ENCODE peak calls at places on chromosomes 5 and 9, in four cellular contexts. One of them, this sample, is unnamed.

GRCh38 chr5:153050496-153051179 is 439.8 kb upstream of the GRIA1 start:
- DNase-seq in HepG2: no peak
- DNase-seq in K562: no peak
- DNase-seq in GM12878: no peak
- DNase-seq in this sample: no peak

GRCh38 chr9:107973451-107973850 is 483.9 kb upstream of the KLF4 start:
- DNase-seq in GM12878: no peak
- DNase-seq in HepG2: no peak
- DNase-seq in K562: no peak
- DNase-seq in this sample: no peak

GRCh38 chr9:90801507-90802289 is at the start of gene SYK:
- DNase-seq in K562: peak
- DNase-seq in GM12878: no peak
- DNase-seq in HepG2: no peak
- DNase-seq in this sample: no peak

GRCh38 chr5:179378441-179379271 is 33.4 kb upstream of the ADAMTS2 start:
- DNase-seq in GM12878: no peak
- DNase-seq in HepG2: no peak
- DNase-seq in K562: no peak
- DNase-seq in this sample: no peak

GRCh38 chr9:76667521-76667957 is 96.7 kb upstream of the PCA3 start:
- DNase-seq in K562: peak
- DNase-seq in GM12878: no peak
- DNase-seq in HepG2: no peak
- DNase-seq in this sample: no peak

GRCh38 chr5:116953251-116953934 is 378.8 kb upstream of the SEMA6A start:
- DNase-seq in K562: no peak
- DNase-seq in GM12878: no peak
- DNase-seq in HepG2: no peak
- DNase-seq in this sample: no peak

GRCh38 chr9:33651125-33651524 is 127.1 kb downstream of the ANKRD18B start:
- DNase-seq in HepG2: no peak
- DNase-seq in GM12878: no peak
- DNase-seq in K562: no peak
- DNase-seq in this sample: peak

GRCh38 chr5:37983463-37983862 is 143.6 kb upstream of the GDNF start:
- DNase-seq in GM12878: no peak
- DNase-seq in K562: no peak
- DNase-seq in HepG2: no peak
- DNase-seq in this sample: no peak

GRCh38 chr9:109826554-109826953 is 46.6 kb downstream of the PALM2AKAP2 start:
- DNase-seq in K562: no peak
- DNase-seq in HepG2: no peak
- DNase-seq in GM12878: no peak
- DNase-seq in this sample: no peak

GRCh38 chr5:13316191-13316590 is 628.3 kb downstream of the DNAH5 start:
- DNase-seq in GM12878: no peak
- DNase-seq in HepG2: no peak
- DNase-seq in K562: no peak
- DNase-seq in this sample: no peak

GRCh38 chr5:43981556-43981955 is 378.6 kb downstream of the NNT start:
- DNase-seq in K562: no peak
- DNase-seq in HepG2: no peak
- DNase-seq in GM12878: no peak
- DNase-seq in this sample: no peak

GRCh38 chr9:98917691-98918487 is 25.8 kb upstream of the COL15A1 start:
- DNase-seq in K562: peak
- DNase-seq in HepG2: no peak
- DNase-seq in GM12878: no peak
- DNase-seq in this sample: no peak

GRCh38 chr5:124148574-124148973 is 597.9 kb downstream of the ZNF608 start:
- DNase-seq in K562: no peak
- DNase-seq in GM12878: no peak
- DNase-seq in HepG2: no peak
- DNase-seq in this sample: no peak

GRCh38 chr9:126106404-126106803 is 220.2 kb upstream of the MVB12B start:
- DNase-seq in HepG2: no peak
- DNase-seq in GM12878: no peak
- DNase-seq in K562: no peak
- DNase-seq in this sample: no peak

GRCh38 chr9:109319631-109320233 is 1.1 kb downstream of the EPB41L4B start:
- DNase-seq in HepG2: no peak
- DNase-seq in GM12878: no peak
- DNase-seq in K562: no peak
- DNase-seq in this sample: no peak

GRCh38 chr5:180633283-180634177 is 15.9 kb downstream of the FLT4 start:
- DNase-seq in K562: no peak
- DNase-seq in HepG2: no peak
- DNase-seq in GM12878: no peak
- DNase-seq in this sample: no peak

GRCh38 chr9:12718482-12719026 is 25.4 kb downstream of the TYRP1 start:
- DNase-seq in K562: no peak
- DNase-seq in GM12878: no peak
- DNase-seq in HepG2: no peak
- DNase-seq in this sample: no peak

GRCh38 chr5:33890633-33891032 is 1.2 kb downstream of the ADAMTS12 start:
- DNase-seq in K562: no peak
- DNase-seq in GM12878: no peak
- DNase-seq in HepG2: no peak
- DNase-seq in this sample: peak
- TF ChIP-seq ESRRA in K562: no peak
- TF ChIP-seq ESRRA in GM12878: no peak
- TF ChIP-seq ESRRA in HepG2: no peak
- TF ChIP-seq ESRRA in this sample: no peak

GRCh38 chr5:84565866-84566265 is 181.2 kb upstream of the EDIL3 start:
- DNase-seq in K562: no peak
- DNase-seq in GM12878: no peak
- DNase-seq in HepG2: no peak
- DNase-seq in this sample: no peak
- TF ChIP-seq CHD4 in K562: no peak
- TF ChIP-seq CHD4 in GM12878: no peak
- TF ChIP-seq CHD4 in HepG2: no peak
- TF ChIP-seq CHD4 in this sample: no peak

GRCh38 chr5:351911-352225 is 30.4 kb downstream of the AHRR start:
- DNase-seq in K562: no peak
- DNase-seq in GM12878: no peak
- DNase-seq in HepG2: no peak
- DNase-seq in this sample: no peak

GRCh38 chr5:347712-348284 is 26.3 kb downstream of the AHRR start:
- DNase-seq in HepG2: no peak
- DNase-seq in K562: no peak
- DNase-seq in GM12878: no peak
- DNase-seq in this sample: no peak

GRCh38 chr5:348726-349125 is 27.2 kb downstream of the AHRR start:
- DNase-seq in K562: no peak
- DNase-seq in GM12878: no peak
- DNase-seq in HepG2: no peak
- DNase-seq in this sample: no peak

GRCh38 chr5:351084-351910 is 29.8 kb downstream of the AHRR start:
- DNase-seq in HepG2: no peak
- DNase-seq in GM12878: no peak
- DNase-seq in K562: no peak
- DNase-seq in this sample: no peak

DNA sequence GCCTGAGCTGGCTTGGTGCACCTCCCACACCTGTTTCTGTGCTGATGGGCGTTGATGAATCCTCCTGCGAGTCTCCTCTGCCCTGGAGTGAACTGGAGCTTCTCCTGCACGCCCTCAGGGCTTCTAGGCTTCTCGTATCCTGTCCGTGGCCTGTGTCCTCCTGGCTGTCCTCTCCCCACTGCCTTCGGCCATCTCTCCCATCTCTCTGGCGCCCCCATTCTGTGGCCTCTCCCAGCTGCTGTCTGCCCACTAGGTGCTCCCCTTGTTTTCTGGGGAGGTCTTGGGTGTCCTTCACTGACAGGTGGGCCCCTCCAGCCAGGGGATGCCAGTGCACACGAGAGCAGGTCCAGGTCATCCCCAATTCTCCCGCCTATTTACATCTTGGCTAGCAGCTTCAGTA is 28.8 kb downstream of the AHRR start:
- DNase-seq in HepG2: peak
- DNase-seq in GM12878: no peak
- DNase-seq in K562: peak
- DNase-seq in this sample: peak
- TF ChIP-seq ESRRA in HepG2: no peak
- TF ChIP-seq ESRRA in GM12878: no peak
- TF ChIP-seq ESRRA in K562: no peak
- TF ChIP-seq ESRRA in this sample: no peak

GRCh38 chr9:92659601-92660000 is 10.3 kb downstream of the IPPK start:
- DNase-seq in GM12878: no peak
- DNase-seq in HepG2: no peak
- DNase-seq in K562: no peak
- DNase-seq in this sample: no peak

GRCh38 chr9:92656537-92656925 is 13.4 kb downstream of the IPPK start:
- DNase-seq in GM12878: no peak
- DNase-seq in K562: no peak
- DNase-seq in HepG2: no peak
- DNase-seq in this sample: no peak

GRCh38 chr9:92658611-92659010 is 11.3 kb downstream of the IPPK start:
- DNase-seq in HepG2: no peak
- DNase-seq in GM12878: no peak
- DNase-seq in K562: no peak
- DNase-seq in this sample: no peak

GRCh38 chr9:92657296-92658094 is 12.4 kb downstream of the IPPK start:
- DNase-seq in HepG2: no peak
- DNase-seq in K562: no peak
- DNase-seq in GM12878: no peak
- DNase-seq in this sample: no peak

DNA sequence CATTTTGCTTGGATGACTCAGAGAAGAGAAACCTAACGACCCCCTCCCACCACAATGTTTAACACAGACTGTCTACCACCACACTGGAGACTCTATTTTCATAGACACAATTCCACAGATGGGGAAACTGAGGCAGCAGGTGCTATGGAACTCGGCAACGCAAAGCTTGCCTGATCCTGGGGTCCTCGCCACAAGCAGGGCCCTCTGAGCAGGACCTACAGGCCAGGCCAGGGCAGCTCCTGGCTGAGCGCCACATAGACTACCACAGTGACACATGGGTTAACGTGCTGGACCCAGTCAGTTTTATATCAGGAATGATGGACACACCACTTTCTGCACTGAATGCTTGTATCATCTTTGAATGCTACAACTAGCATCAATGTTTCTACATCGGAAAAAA is 11.8 kb downstream of the IPPK start:
- DNase-seq in HepG2: no peak
- DNase-seq in K562: no peak
- DNase-seq in GM12878: no peak
- DNase-seq in this sample: no peak
- TF ChIP-seq CHD4 in HepG2: no peak
- TF ChIP-seq CHD4 in K562: no peak
- TF ChIP-seq CHD4 in GM12878: no peak
- TF ChIP-seq CHD4 in this sample: no peak

DNA sequence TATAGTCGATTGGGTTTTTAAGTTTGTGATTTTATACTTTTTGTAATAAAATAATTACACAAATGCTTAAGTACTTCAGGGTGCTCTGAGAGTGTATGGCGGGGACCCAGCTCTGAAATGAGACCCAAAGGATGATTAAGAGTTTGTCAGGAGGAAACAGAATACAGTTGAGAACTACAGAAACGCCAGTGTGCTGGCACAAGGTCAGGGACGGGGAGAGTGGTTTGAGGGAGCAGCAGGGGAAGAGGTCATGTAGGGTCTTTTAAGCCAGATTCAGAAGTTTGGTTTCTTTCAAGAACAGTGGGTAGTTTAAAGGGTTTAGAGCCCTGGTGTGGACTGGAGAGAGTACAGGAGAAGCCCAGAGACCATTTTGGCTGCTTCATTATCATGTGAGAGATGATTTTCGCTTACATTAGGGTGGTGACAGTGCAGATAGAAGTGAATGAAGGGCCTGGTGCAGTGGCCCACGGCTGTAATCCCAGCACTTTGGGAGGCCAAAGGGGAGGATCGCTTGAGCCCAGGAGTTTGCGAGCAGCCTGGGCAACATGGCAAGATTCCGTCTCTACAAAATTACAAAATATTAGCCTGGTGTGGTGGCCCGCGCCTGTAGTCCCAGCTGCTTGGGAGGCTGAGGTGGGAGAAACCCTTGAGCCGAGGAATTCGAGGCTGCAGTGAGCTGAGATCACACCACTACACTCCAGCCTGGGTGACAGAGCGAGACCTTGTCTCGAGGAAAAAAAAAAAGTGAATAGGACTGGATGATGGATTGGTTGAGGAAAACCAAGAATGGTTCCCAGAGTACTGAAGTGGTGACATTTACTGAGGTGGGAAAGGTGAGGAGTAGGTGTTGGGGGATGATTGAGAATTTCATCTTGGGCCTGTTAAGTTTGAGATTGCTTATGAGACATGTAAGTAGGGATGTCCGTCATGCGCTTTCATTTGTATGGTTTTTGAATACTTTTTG is 1.4 kb upstream of the ETF1 start:
- DNase-seq in K562: peak
- DNase-seq in GM12878: no peak
- DNase-seq in HepG2: no peak
- DNase-seq in this sample: no peak
- TF ChIP-seq ESRRA in K562: no peak
- TF ChIP-seq ESRRA in GM12878: no peak
- TF ChIP-seq ESRRA in HepG2: no peak
- TF ChIP-seq ESRRA in this sample: no peak

GRCh38 chr5:36726317-36726716 is 119.9 kb downstream of the SLC1A3 start:
- DNase-seq in HepG2: no peak
- DNase-seq in GM12878: no peak
- DNase-seq in K562: no peak
- DNase-seq in this sample: no peak

GRCh38 chr5:36724429-36725332 is 118.3 kb downstream of the SLC1A3 start:
- DNase-seq in GM12878: peak
- DNase-seq in K562: peak
- DNase-seq in HepG2: no peak
- DNase-seq in this sample: peak

GRCh38 chr5:36730537-36731216 is 124.3 kb downstream of the SLC1A3 start:
- DNase-seq in GM12878: no peak
- DNase-seq in HepG2: no peak
- DNase-seq in K562: no peak
- DNase-seq in this sample: no peak

GRCh38 chr5:36726767-36727166 is 120.4 kb downstream of the SLC1A3 start:
- DNase-seq in K562: no peak
- DNase-seq in GM12878: no peak
- DNase-seq in HepG2: no peak
- DNase-seq in this sample: no peak

GRCh38 chr5:36728697-36729543 is 122.5 kb downstream of the SLC1A3 start:
- DNase-seq in K562: peak
- DNase-seq in HepG2: peak
- DNase-seq in GM12878: no peak
- DNase-seq in this sample: peak
- TF ChIP-seq CHD4 in K562: no peak
- TF ChIP-seq CHD4 in HepG2: no peak
- TF ChIP-seq CHD4 in GM12878: no peak
- TF ChIP-seq CHD4 in this sample: no peak